ENCODE peak calls at places on chromosomes 5 and 9, in six cellular contexts. I, O, S, E, D and N are unnamed samples.

GRCh38 chr5:109324351-109324750 is 85.4 kb downstream of the PJA2 start:
- DNase-seq in I (no peak), D (peak), O (no peak), S (no peak), E (no peak), N (no peak)

GRCh38 chr5:146007973-146008372 is 71.6 kb downstream of the SH3RF2 start:
- DNase-seq in D (no peak), O (no peak), E (no peak), I (no peak), S (no peak), N (no peak)

GRCh38 chr5:36841657-36842056 is 34.9 kb upstream of the NIPBL start:
- DNase-seq in S (no peak), I (no peak), O (no peak), E (no peak), D (no peak), N (no peak)

GRCh38 chr9:92720807-92721535 is 43.7 kb downstream of the BICD2 start:
- DNase-seq in S (no peak), I (no peak), D (no peak), O (no peak), E (no peak), N (no peak)

GRCh38 chr9:81388831-81389230 is 300.5 kb downstream of the TLE1 start:
- DNase-seq in D (no peak), E (no peak), S (no peak), O (no peak), I (no peak), N (no peak)

GRCh38 chr5:141478321-141478945 is 2.7 kb downstream of the PCDHGC3 start:
- DNase-seq in E (no peak), O (no peak), S (no peak), D (no peak), I (no peak), N (no peak)

GRCh38 chr9:133060417-133060841 is 1.4 kb upstream of the CEL start:
- DNase-seq in O (no peak), S (no peak), E (no peak), D (no peak), I (no peak), N (no peak)

GRCh38 chr9:79824265-79824664 is 252.5 kb downstream of the TLE4 start:
- DNase-seq in D (no peak), O (no peak), S (no peak), I (no peak), E (no peak), N (peak)

GRCh38 chr5:89042746-89043145 is 159.8 kb upstream of the MEF2C start:
- DNase-seq in I (no peak), D (no peak), S (no peak), O (no peak), E (no peak), N (no peak)

GRCh38 chr5:59328801-59329296 is 564.7 kb downstream of the PDE4D start:
- DNase-seq in S (no peak), I (no peak), D (no peak), E (no peak), O (no peak), N (no peak)

GRCh38 chr9:124820606-124821246 is 32.5 kb upstream of the WDR38 start:
- DNase-seq in O (no peak), D (no peak), E (no peak), S (no peak), I (no peak), N (no peak)

GRCh38 chr5:88256037-88256436 is 12.6 kb downstream of the TMEM161B start:
- DNase-seq in O (no peak), S (no peak), D (no peak), I (no peak), E (no peak), N (no peak)

GRCh38 chr9:79362100-79363081 is 209.4 kb upstream of the TLE4 start:
- DNase-seq in S (no peak), O (no peak), D (no peak), E (no peak), I (no peak), N (no peak)

GRCh38 chr9:136381966-136382513 is 8.6 kb upstream of the CARD9 start:
- DNase-seq in O (no peak), E (no peak), I (no peak), S (no peak), D (no peak), N (no peak)
- H3K4me3 ChIP-seq in O (no peak), E (no peak), I (no peak), S (no peak), D (no peak), N (no peak)

GRCh38 chr5:122412966-122413365 is 100.9 kb downstream of the SNCAIP start:
- DNase-seq in I (no peak), D (no peak), S (no peak), E (no peak), O (no peak), N (no peak)
- H3K27ac ChIP-seq in I (no peak), D (no peak), S (no peak), E (no peak), O (no peak), N (no peak)

GRCh38 chr5:912356-913091 is 19.8 kb downstream of the TRIP13 start:
- DNase-seq in S (no peak), D (no peak), O (no peak), I (no peak), E (peak), N (peak)
- H3K4me3 ChIP-seq in S (no peak), D (no peak), O (no peak), I (no peak), E (no peak), N (no peak)

GRCh38 chr5:80187691-80188090 is 68.2 kb downstream of the SERINC5 start:
- DNase-seq in O (no peak), D (no peak), S (no peak), I (no peak), E (no peak), N (no peak)

GRCh38 chr5:80185095-80185494 is 70.8 kb downstream of the SERINC5 start:
- DNase-seq in I (no peak), S (no peak), O (no peak), E (no peak), D (no peak), N (no peak)

GRCh38 chr5:80184235-80185023 is 71.4 kb downstream of the SERINC5 start:
- DNase-seq in S (no peak), I (no peak), O (no peak), E (no peak), D (no peak), N (no peak)

GRCh38 chr5:80187274-80187673 is 68.6 kb downstream of the SERINC5 start:
- DNase-seq in S (no peak), O (no peak), E (no peak), I (no peak), D (no peak), N (no peak)

DNA sequence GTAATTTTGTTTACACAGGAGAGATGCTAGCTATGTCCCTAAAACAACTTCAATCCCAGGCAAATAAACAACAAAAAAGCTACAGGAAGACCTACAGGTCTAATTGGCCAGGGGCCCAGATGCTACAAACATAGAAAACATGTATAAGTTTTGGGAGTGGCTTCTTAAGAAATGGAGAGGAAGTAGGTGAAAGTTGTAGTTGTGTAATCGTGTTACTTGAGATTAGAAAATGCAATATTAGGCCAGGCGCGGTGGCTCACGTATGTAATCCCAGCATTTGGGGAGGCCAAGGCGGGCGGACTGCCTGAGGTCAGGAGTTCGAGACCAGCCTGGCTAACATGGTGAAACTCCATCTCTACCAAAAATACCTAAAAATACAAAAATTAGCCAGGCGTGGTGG is 69.2 kb downstream of the SERINC5 start:
- DNase-seq in O (no peak), D (no peak), S (peak), E (no peak), I (no peak), N (peak)
- H3K27ac ChIP-seq in O (no peak), D (no peak), S (peak), E (peak), I (no peak), N (peak)

DNA sequence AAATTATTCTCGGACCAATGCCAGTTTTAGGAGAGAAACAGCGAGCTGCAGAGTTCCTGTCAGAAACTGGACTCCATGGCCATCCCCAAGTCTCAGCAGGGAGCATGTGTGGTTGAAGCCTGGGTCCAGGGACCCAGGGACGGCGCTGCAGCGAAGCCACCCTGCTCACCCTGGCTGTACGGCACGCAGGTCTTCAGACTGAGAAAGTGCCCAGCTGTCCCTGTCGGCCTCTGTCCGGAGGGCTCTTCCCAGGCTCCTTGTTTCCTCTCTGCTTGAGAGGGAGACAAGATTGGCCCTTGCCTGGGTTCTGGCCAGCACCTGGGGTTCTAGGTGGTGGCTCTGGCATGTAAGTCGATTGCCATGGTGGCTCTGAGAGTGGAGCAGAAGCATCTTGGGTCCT is 26.9 kb downstream of the PTGES2 start:
- DNase-seq in E (no peak), D (no peak), O (no peak), I (no peak), S (no peak), N (no peak)
- H3K4me3 ChIP-seq in E (no peak), D (peak), O (peak), I (peak), S (no peak), N (no peak)

GRCh38 chr5:127153031-127153430 is 79.7 kb upstream of the C5orf63 start:
- DNase-seq in I (no peak), S (no peak), D (no peak), E (no peak), O (no peak), N (no peak)
- H3K27ac ChIP-seq in I (no peak), S (no peak), D (no peak), E (no peak), O (no peak), N (no peak)

GRCh38 chr9:35608221-35608620 is 3.2 kb downstream of the TESK1 start:
- DNase-seq in I (no peak), D (no peak), O (no peak), S (no peak), E (no peak), N (no peak)
- H3K4me3 ChIP-seq in I (no peak), D (no peak), O (no peak), S (no peak), E (no peak), N (no peak)